ENCODE peak calls at places on chromosome 2, in six cellular contexts. One of them, this sample, is unnamed.
A peak's percentile ranks its signal among the peaks of the same experiment; 100 is the strongest.

GRCh38 chr2:8607591-8607990 is 74.3 kb upstream of the ID2 start:
- DNase-seq in AG04449: peak; percentile 69
- DNase-seq in astrocyte: peak; percentile 91
- DNase-seq in breast epithelium: no peak
- DNase-seq in upper lobe of right lung: no peak
- DNase-seq in ascending aorta: peak; percentile 62
- DNase-seq in this sample: peak; percentile 72

GRCh38 chr2:37887286-37887685 is 37.8 kb upstream of the RMDN2 start:
- DNase-seq in AG04449: no peak
- DNase-seq in astrocyte: peak; percentile 35
- DNase-seq in breast epithelium: no peak
- DNase-seq in upper lobe of right lung: no peak
- DNase-seq in ascending aorta: no peak
- DNase-seq in this sample: no peak

GRCh38 chr2:1713156-1713838 is 31.0 kb downstream of the PXDN start:
- DNase-seq in AG04449: no peak
- DNase-seq in astrocyte: no peak
- DNase-seq in breast epithelium: no peak
- DNase-seq in upper lobe of right lung: no peak
- DNase-seq in ascending aorta: peak; percentile 59
- DNase-seq in this sample: no peak

GRCh38 chr2:99425022-99425421 is 64.8 kb downstream of the REV1 start:
- DNase-seq in AG04449: no peak
- DNase-seq in astrocyte: peak; percentile 42
- DNase-seq in breast epithelium: no peak
- DNase-seq in upper lobe of right lung: no peak
- DNase-seq in ascending aorta: no peak
- DNase-seq in this sample: no peak

GRCh38 chr2:177972123-177972522 is 100.5 kb downstream of the PDE11A start:
- DNase-seq in AG04449: no peak
- DNase-seq in astrocyte: no peak
- DNase-seq in breast epithelium: no peak
- DNase-seq in upper lobe of right lung: no peak
- DNase-seq in ascending aorta: no peak
- DNase-seq in this sample: no peak

GRCh38 chr2:72033636-72034035 is 114.0 kb downstream of the CYP26B1 start:
- DNase-seq in AG04449: no peak
- DNase-seq in astrocyte: no peak
- DNase-seq in breast epithelium: no peak
- DNase-seq in upper lobe of right lung: peak; percentile 67
- DNase-seq in ascending aorta: no peak
- DNase-seq in this sample: no peak

GRCh38 chr2:66134113-66134730 is 300.7 kb upstream of the MEIS1 start:
- DNase-seq in AG04449: no peak
- DNase-seq in astrocyte: no peak
- DNase-seq in breast epithelium: no peak
- DNase-seq in upper lobe of right lung: no peak
- DNase-seq in ascending aorta: no peak
- DNase-seq in this sample: no peak

GRCh38 chr2:10057231-10058107 is 14.1 kb downstream of the KLF11 start:
- DNase-seq in AG04449: no peak
- DNase-seq in astrocyte: peak; percentile 65
- DNase-seq in breast epithelium: peak; percentile 60
- DNase-seq in upper lobe of right lung: no peak
- DNase-seq in ascending aorta: no peak
- DNase-seq in this sample: no peak

GRCh38 chr2:226652388-226652787 is 147.2 kb downstream of the IRS1 start:
- DNase-seq in AG04449: peak; percentile 83
- DNase-seq in astrocyte: peak; percentile 99
- DNase-seq in breast epithelium: no peak
- DNase-seq in upper lobe of right lung: no peak
- DNase-seq in ascending aorta: no peak
- DNase-seq in this sample: peak; percentile 76

GRCh38 chr2:73386894-73387636 is 1.4 kb downstream of the ALMS1 start:
- DNase-seq in AG04449: no peak
- DNase-seq in astrocyte: no peak
- DNase-seq in breast epithelium: no peak
- DNase-seq in upper lobe of right lung: no peak
- DNase-seq in ascending aorta: no peak
- DNase-seq in this sample: no peak

GRCh38 chr2:71779306-71779855 is 326.0 kb downstream of the DYSF start:
- DNase-seq in AG04449: no peak
- DNase-seq in astrocyte: peak; percentile 86
- DNase-seq in breast epithelium: no peak
- DNase-seq in upper lobe of right lung: no peak
- DNase-seq in ascending aorta: peak; percentile 60
- DNase-seq in this sample: no peak

GRCh38 chr2:46720592-46721185 is 194.9 kb downstream of the MCFD2 start:
- DNase-seq in AG04449: no peak
- DNase-seq in astrocyte: peak; percentile 49
- DNase-seq in breast epithelium: no peak
- DNase-seq in upper lobe of right lung: no peak
- DNase-seq in ascending aorta: no peak
- DNase-seq in this sample: no peak

GRCh38 chr2:149458502-149458901 is 128.1 kb downstream of the LYPD6 start:
- DNase-seq in AG04449: no peak
- DNase-seq in astrocyte: no peak
- DNase-seq in breast epithelium: no peak
- DNase-seq in upper lobe of right lung: no peak
- DNase-seq in ascending aorta: no peak
- DNase-seq in this sample: no peak

GRCh38 chr2:28587526-28588230 is 91.8 kb downstream of the PLB1 start:
- DNase-seq in AG04449: no peak
- DNase-seq in astrocyte: no peak
- DNase-seq in breast epithelium: no peak
- DNase-seq in upper lobe of right lung: peak; percentile 6
- DNase-seq in ascending aorta: no peak
- DNase-seq in this sample: no peak

GRCh38 chr2:134167015-134167414 is 86.9 kb upstream of the MGAT5 start:
- DNase-seq in AG04449: no peak
- DNase-seq in astrocyte: peak; percentile 38
- DNase-seq in breast epithelium: no peak
- DNase-seq in upper lobe of right lung: no peak
- DNase-seq in ascending aorta: no peak
- DNase-seq in this sample: no peak

GRCh38 chr2:239262484-239263230 is 138.2 kb downstream of the HDAC4 start:
- DNase-seq in AG04449: no peak
- DNase-seq in astrocyte: no peak
- DNase-seq in breast epithelium: peak; percentile 7
- DNase-seq in upper lobe of right lung: no peak
- DNase-seq in ascending aorta: no peak
- DNase-seq in this sample: no peak

GRCh38 chr2:96832751-96833507 is 10.9 kb downstream of the ANKRD23 start:
- DNase-seq in AG04449: no peak
- DNase-seq in astrocyte: peak; percentile 20
- DNase-seq in breast epithelium: peak; percentile 33
- DNase-seq in upper lobe of right lung: peak; percentile 82
- DNase-seq in ascending aorta: no peak
- DNase-seq in this sample: no peak

GRCh38 chr2:187989925-187990623 is 301.6 kb upstream of the GULP1 start:
- DNase-seq in AG04449: no peak
- DNase-seq in astrocyte: no peak
- DNase-seq in breast epithelium: no peak
- DNase-seq in upper lobe of right lung: no peak
- DNase-seq in ascending aorta: no peak
- DNase-seq in this sample: no peak

GRCh38 chr2:168220971-168221819 is 26.2 kb downstream of the STK39 start:
- DNase-seq in AG04449: no peak
- DNase-seq in astrocyte: peak; percentile 76
- DNase-seq in breast epithelium: no peak
- DNase-seq in upper lobe of right lung: no peak
- DNase-seq in ascending aorta: no peak
- DNase-seq in this sample: no peak

GRCh38 chr2:158052761-158053160 is 48.9 kb upstream of the UPP2 start:
- DNase-seq in AG04449: no peak
- DNase-seq in astrocyte: no peak
- DNase-seq in breast epithelium: no peak
- DNase-seq in upper lobe of right lung: no peak
- DNase-seq in ascending aorta: no peak
- DNase-seq in this sample: no peak

GRCh38 chr2:216536725-216537124 is 38.1 kb downstream of the RPL37A start:
- DNase-seq in AG04449: no peak
- DNase-seq in astrocyte: no peak
- DNase-seq in breast epithelium: no peak
- DNase-seq in upper lobe of right lung: no peak
- DNase-seq in ascending aorta: peak; percentile 44
- DNase-seq in this sample: no peak

GRCh38 chr2:34105015-34105767 is 506.1 kb upstream of the FAM98A start:
- DNase-seq in AG04449: peak; percentile 62
- DNase-seq in astrocyte: peak; percentile 84
- DNase-seq in breast epithelium: no peak
- DNase-seq in upper lobe of right lung: no peak
- DNase-seq in ascending aorta: no peak
- DNase-seq in this sample: peak; percentile 14

GRCh38 chr2:10022464-10022863 is 20.9 kb upstream of the KLF11 start:
- DNase-seq in AG04449: no peak
- DNase-seq in astrocyte: no peak
- DNase-seq in breast epithelium: no peak
- DNase-seq in upper lobe of right lung: no peak
- DNase-seq in ascending aorta: no peak
- DNase-seq in this sample: no peak

GRCh38 chr2:43424262-43425207 is 171.3 kb downstream of the THADA start:
- DNase-seq in AG04449: no peak
- DNase-seq in astrocyte: peak; percentile 87
- DNase-seq in breast epithelium: no peak
- DNase-seq in upper lobe of right lung: no peak
- DNase-seq in ascending aorta: no peak
- DNase-seq in this sample: no peak

DNA sequence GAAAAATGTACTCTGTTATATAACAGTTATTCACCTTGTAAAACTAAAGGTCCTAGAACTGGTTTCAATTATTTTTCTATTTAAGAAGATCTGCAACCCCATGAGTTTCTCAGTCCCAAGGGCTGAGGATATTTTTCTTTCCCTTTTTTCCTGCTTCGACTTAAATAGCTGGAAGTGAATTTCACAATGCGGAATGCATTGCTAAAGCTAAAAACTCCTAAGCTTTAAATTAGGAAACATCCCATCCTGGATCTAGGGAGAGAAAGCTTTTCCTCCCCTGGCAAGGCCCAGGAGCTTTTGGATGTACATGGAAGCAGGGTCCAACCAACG is 1.4 kb downstream of the RFX8 start:
- DNase-seq in AG04449: no peak
- DNase-seq in astrocyte: no peak
- DNase-seq in breast epithelium: no peak
- DNase-seq in upper lobe of right lung: no peak
- DNase-seq in ascending aorta: no peak
- DNase-seq in this sample: no peak
- H3K4me3 ChIP-seq in AG04449: peak overlapping the region; percentile 63
- H3K4me3 ChIP-seq in astrocyte: peak overlapping the region; percentile 67
- H3K4me3 ChIP-seq in breast epithelium: peak overlapping the region; percentile 54
- H3K4me3 ChIP-seq in upper lobe of right lung: peak overlapping the region; percentile 58
- H3K4me3 ChIP-seq in ascending aorta: peak overlapping the region; percentile 66
- H3K4me3 ChIP-seq in this sample: peak overlapping the region; percentile 57

DNA sequence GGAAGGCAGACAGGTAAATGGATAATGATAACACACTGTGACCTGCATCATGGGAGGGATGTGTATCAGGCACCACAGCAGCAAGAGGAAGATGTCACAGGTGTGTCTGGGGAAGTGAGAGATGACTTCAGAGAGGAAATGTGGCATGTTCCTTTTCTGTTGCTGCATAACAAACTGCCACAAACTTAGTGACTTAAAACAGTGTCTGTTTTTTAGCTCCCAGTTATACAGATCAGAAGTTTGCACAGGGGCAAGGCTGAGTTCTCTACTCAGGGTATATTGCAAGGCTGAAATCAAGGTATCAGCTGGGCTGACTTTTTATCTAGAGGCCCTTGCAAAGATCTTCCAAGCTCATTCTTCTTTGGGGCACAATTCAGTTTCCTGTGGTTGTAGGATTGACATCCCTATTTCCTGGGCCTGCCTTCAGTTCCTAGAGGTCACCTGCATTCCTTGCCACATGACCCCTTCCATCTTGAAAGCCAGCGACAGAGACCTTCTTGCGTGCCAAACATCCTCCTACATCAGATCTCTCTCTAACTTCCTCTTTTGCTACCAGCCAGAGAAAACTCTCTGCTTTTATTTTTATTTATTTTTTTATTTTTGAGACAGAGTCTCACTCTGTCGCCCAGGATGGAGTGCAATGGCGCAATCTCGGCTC is 2.1 kb upstream of the MAP3K2 start:
- DNase-seq in AG04449: no peak
- DNase-seq in astrocyte: no peak
- DNase-seq in breast epithelium: no peak
- DNase-seq in upper lobe of right lung: no peak
- DNase-seq in ascending aorta: no peak
- DNase-seq in this sample: no peak
- H3K4me3 ChIP-seq in AG04449: no peak overlapping the region
- H3K4me3 ChIP-seq in astrocyte: no peak overlapping the region
- H3K4me3 ChIP-seq in breast epithelium: no peak overlapping the region
- H3K4me3 ChIP-seq in upper lobe of right lung: no peak overlapping the region
- H3K4me3 ChIP-seq in ascending aorta: no peak overlapping the region
- H3K4me3 ChIP-seq in this sample: no peak overlapping the region

GRCh38 chr2:236172866-236173733 is 4.9 kb upstream of the GBX2 start:
- DNase-seq in AG04449: no peak
- DNase-seq in astrocyte: no peak
- DNase-seq in breast epithelium: no peak
- DNase-seq in upper lobe of right lung: peak; percentile 60
- DNase-seq in ascending aorta: no peak
- DNase-seq in this sample: no peak

GRCh38 chr2:236170678-236171212 is 2.6 kb upstream of the GBX2 start:
- DNase-seq in AG04449: no peak
- DNase-seq in astrocyte: no peak
- DNase-seq in breast epithelium: no peak
- DNase-seq in upper lobe of right lung: peak; percentile 22
- DNase-seq in ascending aorta: no peak
- DNase-seq in this sample: no peak

GRCh38 chr2:236169741-236170654 is 1.8 kb upstream of the GBX2 start:
- DNase-seq in AG04449: no peak
- DNase-seq in astrocyte: no peak
- DNase-seq in breast epithelium: no peak
- DNase-seq in upper lobe of right lung: peak; percentile 46
- DNase-seq in ascending aorta: no peak
- DNase-seq in this sample: no peak

GRCh38 chr2:236172238-236172865 is 4.2 kb upstream of the GBX2 start:
- DNase-seq in AG04449: no peak
- DNase-seq in astrocyte: no peak
- DNase-seq in breast epithelium: no peak
- DNase-seq in upper lobe of right lung: no peak
- DNase-seq in ascending aorta: no peak
- DNase-seq in this sample: no peak

GRCh38 chr2:236171213-236172201 is 3.3 kb upstream of the GBX2 start:
- DNase-seq in AG04449: no peak
- DNase-seq in astrocyte: no peak
- DNase-seq in breast epithelium: no peak
- DNase-seq in upper lobe of right lung: peak; percentile 62
- DNase-seq in ascending aorta: no peak
- DNase-seq in this sample: no peak
- H3K4me3 ChIP-seq in AG04449: no peak overlapping the region
- H3K4me3 ChIP-seq in astrocyte: no peak overlapping the region
- H3K4me3 ChIP-seq in breast epithelium: no peak overlapping the region
- H3K4me3 ChIP-seq in upper lobe of right lung: no peak overlapping the region
- H3K4me3 ChIP-seq in ascending aorta: peak overlapping the region; percentile 9
- H3K4me3 ChIP-seq in this sample: no peak overlapping the region

DNA sequence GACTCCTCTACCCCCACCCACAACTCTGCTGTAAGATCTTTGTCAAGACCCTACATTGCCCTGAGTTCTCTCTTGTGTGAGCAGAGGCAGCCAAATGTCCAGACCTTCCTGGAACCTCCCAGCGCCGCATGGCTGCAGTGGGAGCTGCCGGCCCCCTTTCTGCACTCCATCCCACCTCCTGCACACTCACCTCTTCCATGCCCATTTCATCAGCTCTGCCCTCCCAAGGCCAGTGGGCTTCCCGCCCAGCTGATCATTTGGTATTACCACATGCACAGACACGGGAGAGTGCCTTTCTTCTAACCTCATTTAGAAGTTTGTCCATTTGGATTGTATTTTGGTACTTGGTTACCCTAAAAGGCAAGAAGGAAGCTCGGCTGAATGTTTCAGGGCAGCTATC is 2.0 kb downstream of the IL1R2 start:
- DNase-seq in AG04449: no peak
- DNase-seq in astrocyte: no peak
- DNase-seq in breast epithelium: no peak
- DNase-seq in upper lobe of right lung: no peak
- DNase-seq in ascending aorta: no peak
- DNase-seq in this sample: no peak
- H3K4me3 ChIP-seq in AG04449: no peak overlapping the region
- H3K4me3 ChIP-seq in astrocyte: no peak overlapping the region
- H3K4me3 ChIP-seq in breast epithelium: peak overlapping the region; percentile 3
- H3K4me3 ChIP-seq in upper lobe of right lung: no peak overlapping the region
- H3K4me3 ChIP-seq in ascending aorta: no peak overlapping the region
- H3K4me3 ChIP-seq in this sample: no peak overlapping the region

This sample was measured in BJ.